ENCODE peak calls at places on chromosomes 1 and 21, in four cellular contexts. A is astrocyte of the spinal cord, H is progenitor cell of endocrine pancreas, I is IMR-90. S is an unnamed sample.

GRCh38 chr1:231628207-231628876 is 1.8 kb downstream of the DISC1 start:
- DNase-seq in H (no peak), A (no peak), I (peak; percentile 37), S (no peak)

GRCh38 chr1:26848947-26849774 is 13.8 kb upstream of the SFN start:
- DNase-seq in A (peak; percentile 83), H (no peak), I (peak; percentile 90), S (peak; percentile 82)

GRCh38 chr1:20197329-20197791 is 11.0 kb upstream of the PLA2G2C start:
- DNase-seq in A (no peak), H (no peak), I (no peak), S (no peak)

GRCh38 chr1:161164901-161165620 is 1.2 kb upstream of the PPOX start:
- DNase-seq in H (no peak), A (no peak), I (no peak), S (no peak)

GRCh38 chr1:17632541-17633193 is 93.2 kb downstream of the ARHGEF10L start:
- DNase-seq in A (peak; percentile 76), I (peak; percentile 53), H (no peak), S (no peak)

GRCh38 chr21:39843483-39843882 is 23.8 kb upstream of the PCP4 start:
- DNase-seq in A (no peak), H (no peak), I (no peak), S (no peak)

GRCh38 chr1:101520302-101520701 is 283.5 kb downstream of the S1PR1 start:
- DNase-seq in I (peak; percentile 26), A (peak; percentile 44), H (no peak), S (no peak)

GRCh38 chr1:58401991-58402390 is 144.5 kb downstream of the OMA1 start:
- DNase-seq in A (no peak), I (no peak), H (no peak), S (no peak)

GRCh38 chr1:54323324-54323739 is 82.9 kb downstream of the SSBP3 start:
- DNase-seq in A (no peak), H (no peak), I (no peak), S (no peak)

GRCh38 chr1:245409341-245410195 is 254.8 kb downstream of the KIF26B start:
- DNase-seq in I (no peak), A (no peak), H (no peak), S (no peak)

GRCh38 chr1:181040284-181040865 is 6.6 kb downstream of the MR1 start:
- DNase-seq in H (no peak), I (no peak), A (no peak), S (no peak)

GRCh38 chr1:5995871-5996630 is 3.8 kb upstream of the NPHP4 start:
- DNase-seq in H (no peak), A (no peak), I (no peak), S (no peak)

GRCh38 chr1:5992814-5993552 is 758 bp upstream of the NPHP4 start:
- DNase-seq in H (no peak), I (no peak), A (no peak), S (no peak)

GRCh38 chr1:5996641-5997270 is 4.5 kb upstream of the NPHP4 start:
- DNase-seq in I (no peak), A (no peak), H (no peak), S (no peak)

GRCh38 chr1:5993553-5994510 is 1.6 kb upstream of the NPHP4 start:
- DNase-seq in H (no peak), I (no peak), A (no peak), S (no peak)

DNA sequence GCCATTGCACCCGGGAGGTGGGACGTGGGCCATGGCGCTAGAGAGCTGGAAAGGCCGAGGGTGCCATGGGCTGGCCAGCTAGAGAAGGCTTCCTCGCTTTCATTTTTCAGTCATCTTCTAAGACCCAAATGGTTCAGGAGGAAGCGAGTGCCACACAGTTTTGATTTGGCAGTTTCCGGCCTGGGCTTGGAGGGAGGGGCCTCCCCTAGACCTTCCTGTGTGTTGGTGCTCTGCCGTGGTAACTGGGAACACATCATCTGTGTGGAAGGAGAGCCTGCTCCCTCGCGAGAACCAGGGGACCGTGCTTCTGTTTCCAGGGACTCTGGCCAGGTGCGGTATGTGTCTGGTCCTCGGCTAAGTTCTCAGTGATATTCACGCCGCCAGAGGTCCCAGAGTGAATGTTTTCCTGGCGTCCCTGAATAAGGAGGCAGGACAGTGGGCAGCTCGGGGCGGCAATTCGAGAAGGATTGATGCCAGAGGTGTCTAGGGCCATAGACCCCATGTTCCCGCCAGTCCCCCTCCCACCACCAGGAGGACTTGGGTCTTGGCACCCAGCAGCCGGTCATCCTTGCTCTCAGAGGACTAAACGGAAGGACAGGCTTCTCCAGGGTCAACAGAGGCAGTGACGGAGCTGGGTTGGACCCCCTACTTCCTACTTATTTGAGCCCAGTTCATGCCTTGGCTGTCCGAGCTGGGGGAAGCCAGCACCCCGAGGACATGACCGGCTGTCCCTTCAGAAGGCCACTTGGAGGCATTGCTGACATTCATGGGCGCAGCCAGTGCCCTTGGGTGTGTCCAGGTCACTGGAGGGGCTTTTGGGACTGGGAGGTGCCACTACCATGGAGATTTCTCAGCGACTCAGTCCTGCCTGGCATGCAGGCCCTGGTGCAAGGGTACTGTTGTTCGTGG is 2.7 kb upstream of the NPHP4 start:
- DNase-seq in A (no peak), H (no peak), I (no peak), S (no peak)
- TF ChIP-seq CTCF in A (peak; percentile 5), H (peak; percentile 10), I (no peak), S (no peak)

GRCh38 chr1:201882665-201883132 is 6.0 kb upstream of the SHISA4 start:
- DNase-seq in A (peak; percentile 72), H (no peak), I (peak; percentile 87), S (no peak)
- TF ChIP-seq CTCF in A (peak; percentile 23), H (no peak), I (peak; percentile 37), S (peak; percentile 16)

DNA sequence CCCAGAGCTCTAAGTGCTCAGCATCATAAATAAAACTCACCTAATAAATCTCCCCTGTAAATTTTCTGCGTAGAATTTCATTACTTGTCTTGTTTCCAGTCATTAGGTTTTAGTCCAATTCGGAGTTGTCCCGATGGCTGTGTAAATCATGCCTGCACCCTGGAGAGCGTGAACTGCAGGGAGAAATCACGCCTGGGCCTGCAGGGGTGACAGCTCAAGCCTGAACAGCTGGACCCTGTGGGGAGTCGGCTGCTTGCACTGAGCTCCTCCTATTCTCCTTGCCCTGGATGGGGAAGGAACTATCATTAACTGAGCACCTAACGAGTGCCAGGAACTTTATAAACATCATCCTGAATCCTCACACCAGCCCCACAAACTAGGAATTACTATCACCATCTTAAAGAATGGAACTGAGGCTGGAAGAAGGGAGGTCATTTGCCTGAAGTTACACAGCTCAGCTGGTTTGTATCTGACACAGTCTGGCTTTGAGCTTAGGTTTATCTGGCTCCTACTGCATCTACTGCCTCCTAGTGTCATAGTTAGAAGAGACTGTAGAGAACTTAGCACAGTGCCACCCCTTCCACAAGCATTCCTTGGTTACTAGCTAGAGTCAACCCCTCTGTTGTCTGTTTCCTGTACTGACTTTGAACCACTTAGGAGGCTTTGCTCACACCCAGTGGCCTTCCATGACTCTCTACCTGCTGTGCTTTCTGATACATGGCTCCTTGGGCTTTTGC is 25.1 kb upstream of the POU3F1 start:
- DNase-seq in I (peak; percentile 55), A (peak; percentile 22), H (no peak), S (peak; percentile 6)
- TF ChIP-seq CTCF in I (peak; percentile 52), A (peak; percentile 50), H (peak; percentile 18), S (peak; percentile 72)

DNA sequence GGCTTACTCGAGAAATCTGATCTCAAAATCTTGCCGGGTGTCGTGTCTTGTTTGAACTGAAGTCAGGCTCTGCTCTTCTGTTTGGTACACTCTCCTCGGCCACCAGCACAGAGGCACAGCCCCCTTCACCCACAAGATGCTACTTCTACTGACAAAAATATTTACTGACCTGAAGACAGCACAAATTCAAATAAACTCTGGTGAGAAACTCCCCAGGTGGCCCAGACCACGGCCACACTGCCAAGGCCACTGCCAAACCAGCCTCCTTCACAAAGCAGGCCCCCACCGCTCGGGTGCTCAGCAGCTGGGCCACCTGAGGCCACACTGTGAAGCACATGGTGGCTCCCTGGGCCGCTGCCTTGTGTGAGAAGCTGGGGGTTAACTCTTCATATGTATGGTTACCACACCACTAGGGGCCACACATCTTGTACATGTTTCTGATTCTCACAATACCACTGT is 80.6 kb downstream of the TGFBR3 start:
- DNase-seq in I (no peak), A (peak; percentile 30), H (no peak), S (no peak)
- TF ChIP-seq CTCF in I (no peak), A (no peak), H (no peak), S (no peak)

GRCh38 chr1:25611843-25612242 is 4.7 kb upstream of the MAN1C1 start:
- DNase-seq in A (no peak), H (no peak), I (no peak), S (no peak)

GRCh38 chr1:25609921-25610320 is 6.7 kb upstream of the MAN1C1 start:
- DNase-seq in A (no peak), H (no peak), I (peak; percentile 61), S (no peak)

GRCh38 chr1:25612421-25612820 is 4.2 kb upstream of the MAN1C1 start:
- DNase-seq in I (no peak), A (no peak), H (no peak), S (no peak)

GRCh38 chr1:25613091-25613490 is 3.5 kb upstream of the MAN1C1 start:
- DNase-seq in A (no peak), H (no peak), I (no peak), S (no peak)

GRCh38 chr1:25610822-25611630 is 5.6 kb upstream of the MAN1C1 start:
- DNase-seq in A (no peak), I (peak; percentile 21), H (no peak), S (no peak)
- TF ChIP-seq CTCF in A (peak; percentile 19), I (peak; percentile 55), H (no peak), S (peak; percentile 53)

GRCh38 chr21:34367320-34367935 is 3.6 kb downstream of the KCNE2 start:
- DNase-seq in H (no peak), A (peak; percentile 77), I (peak; percentile 82), S (peak; percentile 25)
- TF ChIP-seq CTCF in H (peak; percentile 72), A (peak; percentile 90), I (peak; percentile 84), S (peak; percentile 88)

GRCh38 chr1:225811622-225812487 is 1.9 kb downstream of the EPHX1 start:
- DNase-seq in A (no peak), I (no peak), H (no peak), S (no peak)
- TF ChIP-seq CTCF in A (peak; percentile 52), I (peak; percentile 39), H (peak; percentile 52), S (peak; percentile 55)

GRCh38 chr1:25566186-25566729 is 22.9 kb downstream of the LDLRAP1 start:
- DNase-seq in A (no peak), I (no peak), H (no peak), S (no peak)

GRCh38 chr1:25567710-25568089 is 24.3 kb downstream of the LDLRAP1 start:
- DNase-seq in A (no peak), H (no peak), I (no peak), S (no peak)

GRCh38 chr1:25568090-25568833 is 24.9 kb downstream of the LDLRAP1 start:
- DNase-seq in H (no peak), A (peak; percentile 72), I (peak; percentile 63), S (no peak)

GRCh38 chr1:25565626-25566025 is 22.2 kb downstream of the LDLRAP1 start:
- DNase-seq in I (no peak), A (no peak), H (no peak), S (no peak)

DNA sequence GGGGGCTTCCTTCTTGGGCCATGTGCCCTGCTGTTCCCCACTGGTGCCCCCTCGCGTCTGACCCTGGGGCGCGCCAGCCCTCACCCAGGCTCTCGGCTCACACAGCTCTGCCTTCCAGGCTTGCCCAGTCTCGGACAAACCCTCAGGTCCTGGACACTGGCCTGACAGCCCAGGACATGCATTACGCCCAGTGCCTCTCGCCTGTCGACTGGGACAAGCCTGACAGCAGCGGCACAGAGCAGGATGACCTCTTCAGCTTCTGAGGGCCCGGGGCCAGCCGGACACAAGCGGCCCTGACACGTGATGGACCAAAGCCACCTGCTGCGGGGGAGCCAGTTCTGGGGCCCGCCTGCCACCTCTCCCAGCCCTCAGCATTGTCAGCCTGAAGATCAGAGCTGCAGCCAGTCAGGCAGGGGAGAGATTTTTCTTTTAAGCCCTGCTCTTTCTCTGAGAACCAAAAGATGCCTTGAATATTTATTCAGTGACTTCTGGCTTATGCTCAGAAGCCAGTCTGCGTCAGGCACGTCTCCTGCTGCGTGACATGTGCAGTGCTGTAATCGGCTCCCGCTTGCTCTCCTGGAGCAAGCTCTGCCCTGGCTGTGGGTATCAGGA is 23.4 kb downstream of the LDLRAP1 start:
- DNase-seq in A (peak; percentile 93), I (peak; percentile 92), H (no peak), S (no peak)
- TF ChIP-seq CTCF in A (peak; percentile 42), I (peak; percentile 9), H (no peak), S (no peak)

S was measured in epithelial cell of proximal tubule.